ENCODE peak calls at places on chromosomes 11 and 22, in five cellular contexts. F is GM23248, W is fibroblast of lung, H is MM.1S, M is HCT116. P is an unnamed sample. For H3K4me1, the result is how much of the 10 kb centered on the place peaks cover.

GRCh38 chr11:44083433-44083832 is 12.0 kb upstream of the EXT2 start:
- DNase-seq in W (no peak), M (no peak), H (no peak), F (no peak), P (no peak)

GRCh38 chr11:26953770-26954392 is 40.0 kb upstream of the FIBIN start:
- DNase-seq in F (peak), M (no peak), W (peak), H (no peak), P (no peak)

GRCh38 chr22:38034278-38034882 is 22.8 kb upstream of the PICK1 start:
- DNase-seq in H (no peak), W (peak), M (peak), F (peak), P (peak)

GRCh38 chr11:111975076-111975806 is 38.1 kb downstream of the DIXDC1 start:
- DNase-seq in W (no peak), M (no peak), H (no peak), F (peak), P (no peak)

GRCh38 chr22:45290410-45290936 is 5.7 kb downstream of the UPK3A start:
- DNase-seq in M (peak), H (no peak), W (peak), F (peak), P (no peak)

GRCh38 chr11:74443071-74443864 is 24.1 kb downstream of the KCNE3 start:
- DNase-seq in W (no peak), F (no peak), H (no peak), M (peak), P (no peak)

GRCh38 chr11:1730230-1730629 is 20.2 kb downstream of the IFITM10 start:
- DNase-seq in M (no peak), F (no peak), H (no peak), W (no peak), P (no peak)

GRCh38 chr11:9040410-9040809 is 36.6 kb upstream of the NRIP3 start:
- DNase-seq in M (no peak), W (no peak), F (no peak), H (no peak), P (no peak)

GRCh38 chr11:72091292-72091691 is 10.6 kb downstream of the LRRC51 start:
- DNase-seq in H (peak), W (peak), F (peak), M (no peak), P (peak)

GRCh38 chr11:43987384-43988039 is 45.1 kb downstream of the C11orf96 start:
- DNase-seq in H (no peak), W (peak), F (peak), M (no peak), P (no peak)

GRCh38 chr11:22982903-22983302 is 122.6 kb upstream of the CCDC179 start:
- DNase-seq in H (no peak), M (no peak), F (no peak), W (no peak), P (no peak)

GRCh38 chr22:17774206-17774927 is at the start of gene BID:
- DNase-seq in H (peak), M (no peak), F (peak), W (no peak), P (peak)

GRCh38 chr22:19063581-19064353 is 58.4 kb downstream of the DGCR2 start:
- DNase-seq in H (no peak), W (no peak), M (no peak), F (no peak), P (no peak)

GRCh38 chr11:59207988-59208432 is 4.7 kb downstream of the MPEG1 start:
- DNase-seq in H (peak), M (no peak), F (peak), W (peak), P (peak)

GRCh38 chr11:65355776-65356393 is 1.3 kb downstream of the TIGD3 start:
- DNase-seq in F (peak), M (no peak), W (peak), H (no peak), P (no peak)

GRCh38 chr11:20668410-20668809 is 976 bp upstream of the NELL1 start:
- DNase-seq in F (no peak), W (no peak), M (no peak), H (no peak), P (no peak)

GRCh38 chr11:20670932-20671403 is 1.6 kb downstream of the NELL1 start:
- DNase-seq in W (no peak), M (no peak), H (no peak), F (no peak), P (no peak)

GRCh38 chr11:20669833-20670684 is 673 bp downstream of the NELL1 start:
- DNase-seq in W (no peak), F (no peak), M (no peak), H (no peak), P (no peak)

GRCh38 chr11:20671856-20672546 is 2.6 kb downstream of the NELL1 start:
- DNase-seq in F (peak), M (peak), H (no peak), W (no peak), P (no peak)

DNA sequence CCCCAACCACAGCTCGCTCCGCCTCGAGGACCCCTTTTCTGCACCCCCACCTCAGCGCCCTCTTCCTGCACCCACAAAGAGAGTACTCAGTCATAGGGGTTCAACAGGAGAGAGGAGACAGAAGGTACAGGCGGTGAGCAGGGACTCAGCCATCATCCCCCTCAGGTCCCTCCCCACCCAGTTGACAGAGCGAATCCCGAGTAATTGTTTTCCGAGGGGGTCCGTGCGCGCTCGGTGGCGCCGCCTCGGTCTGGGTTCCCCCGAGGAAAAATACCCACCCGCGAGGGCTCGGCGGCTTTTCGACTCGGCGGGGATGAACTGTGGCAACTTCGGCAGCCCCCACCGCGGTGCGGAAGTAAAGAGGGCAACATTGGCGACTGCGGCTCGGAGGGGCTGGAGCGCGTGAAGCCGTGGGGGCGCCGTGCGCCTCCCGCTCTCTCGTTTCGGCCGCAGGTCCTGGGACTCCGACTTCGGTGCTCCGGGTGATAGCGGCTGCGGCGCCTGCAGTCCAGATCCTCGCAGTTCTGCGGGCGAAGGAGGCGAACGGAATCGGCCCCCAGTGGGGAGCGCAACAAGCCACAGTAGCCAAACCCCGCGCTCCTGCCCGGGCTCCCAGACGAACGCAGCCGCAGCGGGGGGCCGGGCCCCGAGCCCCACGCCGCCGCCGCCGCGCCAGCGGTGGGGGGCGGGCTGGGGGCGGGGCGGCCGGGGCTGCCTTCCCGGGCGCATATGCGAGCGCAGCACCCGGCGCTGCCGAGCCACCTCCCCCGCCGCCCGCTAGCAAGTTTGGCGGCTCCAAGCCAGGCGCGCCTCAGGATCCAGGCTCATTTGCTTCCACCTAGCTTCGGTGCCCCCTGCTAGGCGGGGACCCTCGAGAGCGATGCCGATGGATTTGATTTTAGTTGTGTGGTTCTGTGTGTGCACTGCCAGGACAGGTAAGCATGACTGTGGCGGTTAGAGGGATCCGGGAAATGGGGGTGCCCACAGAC is at the start of gene NELL1:
- DNase-seq in W (no peak), M (no peak), F (no peak), H (no peak), P (no peak)
- H3K9ac ChIP-seq in W (no peak), M (no peak), F (no peak), H (no peak), P (no peak)

GRCh38 chr11:62540804-62541671 is 5.6 kb downstream of the AHNAK start:
- DNase-seq in H (no peak), W (no peak), M (no peak), F (peak), P (no peak)
- H3K4me1 ChIP-seq in H (half or more), W (under half), M (half or more), F (half or more), P (under half)

DNA sequence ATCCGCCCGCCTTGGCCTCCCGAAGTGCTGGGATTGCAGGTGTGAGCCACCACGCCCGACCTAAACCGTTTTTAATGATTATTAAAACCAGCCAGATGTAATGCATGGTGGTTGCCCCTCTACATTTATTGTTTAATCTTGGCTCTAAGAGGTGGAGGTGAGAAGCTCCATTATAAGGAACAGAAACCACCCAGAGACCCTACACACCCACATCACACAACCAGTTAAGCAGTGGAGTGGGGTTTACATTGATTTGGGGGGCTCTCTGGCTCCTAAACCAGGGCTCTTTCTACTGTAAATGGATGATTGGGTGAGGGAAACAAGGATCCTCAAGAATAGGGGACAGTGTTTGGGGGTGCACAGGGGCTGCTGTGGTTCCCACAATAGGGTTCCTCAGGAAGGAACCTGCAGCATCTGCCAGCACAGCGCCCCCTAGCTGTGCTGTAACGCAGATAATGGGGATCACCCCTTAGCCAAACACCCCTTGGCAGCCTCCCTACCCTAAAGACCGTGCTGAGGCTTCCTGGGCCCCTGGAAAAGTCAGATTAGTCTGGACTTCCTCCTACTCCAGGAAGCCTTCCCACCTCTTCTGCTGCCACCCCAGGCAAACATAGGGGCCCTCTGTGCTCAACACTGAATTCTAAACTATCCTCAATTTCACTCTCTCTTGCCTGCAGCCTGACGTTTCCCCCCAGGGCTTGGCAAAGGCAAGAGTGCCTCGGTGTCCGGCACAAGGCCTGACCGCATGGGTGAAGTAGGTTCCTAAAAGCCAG is 2.4 kb downstream of the MPST start:
- DNase-seq in H (peak), W (peak), M (peak), F (peak), P (peak)
- H3K27ac ChIP-seq in H (no peak), W (no peak), M (no peak), F (no peak), P (no peak)

GRCh38 chr22:30637701-30638114 is 2.1 kb downstream of the SLC35E4 start:
- DNase-seq in M (no peak), H (no peak), W (no peak), F (peak), P (no peak)

GRCh38 chr22:30636226-30637077 is 871 bp downstream of the SLC35E4 start:
- DNase-seq in F (peak), W (no peak), H (no peak), M (no peak), P (peak)

GRCh38 chr22:30640361-30640760 is 4.8 kb downstream of the SLC35E4 start:
- DNase-seq in M (no peak), F (no peak), H (no peak), W (no peak), P (no peak)

GRCh38 chr22:30635273-30636225 is at the start of gene SLC35E4:
- DNase-seq in M (peak), W (peak), H (peak), F (peak), P (peak)

DNA sequence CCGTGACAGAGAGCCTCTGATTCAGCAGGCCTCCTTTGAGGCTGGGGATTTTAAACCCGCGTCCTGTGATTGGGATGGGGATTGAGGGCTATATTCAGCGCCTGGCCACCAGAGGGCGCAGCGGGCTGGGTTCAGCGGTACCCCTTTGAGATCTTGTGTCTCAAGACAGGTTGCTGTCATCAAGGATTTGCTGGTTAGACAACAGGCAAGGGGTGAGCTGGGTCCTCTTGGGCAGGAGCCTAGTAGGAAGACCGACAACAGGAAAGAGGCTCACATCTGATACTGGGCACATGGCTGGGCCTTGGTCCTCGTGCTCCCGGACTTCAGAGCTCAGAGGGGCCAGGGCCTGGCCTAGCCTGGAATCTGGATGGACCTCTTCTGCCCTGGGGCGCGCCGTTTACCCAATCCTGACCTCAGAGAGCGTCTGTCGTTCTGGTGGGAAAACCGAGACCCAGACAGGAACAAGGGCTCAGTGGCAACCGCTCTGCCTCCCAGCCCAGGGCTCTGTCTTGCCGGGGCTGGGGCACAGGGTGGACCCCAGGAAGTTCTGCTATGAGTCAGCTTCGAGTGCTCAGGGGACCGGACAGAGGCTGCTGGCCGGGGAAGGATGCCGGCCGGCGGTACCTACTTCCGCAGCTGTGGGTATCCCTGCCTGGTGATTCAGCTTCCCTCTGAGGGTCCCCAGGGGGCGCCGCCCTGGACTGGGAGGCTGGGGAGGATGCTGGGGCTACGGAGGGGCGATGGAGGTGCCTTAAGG is 926 bp upstream of the SLC35E4 start:
- DNase-seq in W (peak), M (peak), F (peak), H (peak), P (peak)
- H3K9ac ChIP-seq in W (peak), M (no peak), F (peak), H (no peak), P (peak)

GRCh38 chr11:75562836-75563484 is 907 bp downstream of the SERPINH1 start:
- DNase-seq in W (no peak), M (no peak), F (peak), H (no peak), P (peak)

GRCh38 chr11:75565221-75565814 is 3.3 kb downstream of the SERPINH1 start:
- DNase-seq in M (no peak), F (peak), H (no peak), W (peak), P (no peak)

GRCh38 chr11:75562048-75562835 is at the start of gene SERPINH1:
- DNase-seq in F (peak), M (peak), W (peak), H (no peak), P (peak)

GRCh38 chr11:75563978-75564552 is 2.0 kb downstream of the SERPINH1 start:
- DNase-seq in M (no peak), W (peak), F (peak), H (no peak), P (no peak)

DNA sequence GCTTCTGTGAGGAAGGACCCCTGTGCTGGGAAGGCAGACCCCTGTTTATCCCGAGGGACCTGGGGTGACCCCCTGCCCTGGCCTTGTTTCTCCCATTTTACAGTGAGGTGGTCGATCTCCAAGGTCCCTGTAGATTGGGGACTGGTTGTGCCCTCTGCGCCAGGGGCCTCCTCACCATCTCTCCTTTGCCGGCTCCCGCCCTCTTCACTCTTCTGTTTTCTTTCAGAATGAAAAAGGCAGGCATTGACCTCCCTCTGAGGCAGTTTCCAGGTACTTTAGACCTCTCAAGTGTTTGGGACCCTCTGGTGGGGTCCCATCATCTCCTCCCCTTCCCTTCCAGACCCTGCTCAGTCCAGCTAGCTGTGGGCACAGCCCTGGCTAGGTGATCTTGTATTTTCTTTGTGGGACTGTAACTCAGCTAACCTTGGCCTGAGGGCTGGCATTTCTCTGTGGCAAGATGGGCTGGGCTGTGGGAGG is 1.5 kb downstream of the SERPINH1 start:
- DNase-seq in H (no peak), F (peak), W (no peak), M (no peak), P (no peak)
- H3K4me1 ChIP-seq in H (under half), F (half or more), W (under half), M (under half), P (under half)

GRCh38 chr11:3644817-3645235 is at the start of gene ART1:
- DNase-seq in M (peak), W (no peak), F (peak), H (peak), P (peak)

GRCh38 chr11:3642071-3642951 is 519 bp upstream of the ART5 start:
- DNase-seq in W (peak), F (peak), M (peak), H (no peak), P (peak)

GRCh38 chr11:3641191-3641590 is 601 bp downstream of the ART5 start:
- DNase-seq in W (no peak), H (no peak), F (no peak), M (no peak), P (no peak)

GRCh38 chr11:3639841-3640240 is 2.0 kb downstream of the ART5 start:
- DNase-seq in W (no peak), F (no peak), H (no peak), M (no peak), P (peak)

DNA sequence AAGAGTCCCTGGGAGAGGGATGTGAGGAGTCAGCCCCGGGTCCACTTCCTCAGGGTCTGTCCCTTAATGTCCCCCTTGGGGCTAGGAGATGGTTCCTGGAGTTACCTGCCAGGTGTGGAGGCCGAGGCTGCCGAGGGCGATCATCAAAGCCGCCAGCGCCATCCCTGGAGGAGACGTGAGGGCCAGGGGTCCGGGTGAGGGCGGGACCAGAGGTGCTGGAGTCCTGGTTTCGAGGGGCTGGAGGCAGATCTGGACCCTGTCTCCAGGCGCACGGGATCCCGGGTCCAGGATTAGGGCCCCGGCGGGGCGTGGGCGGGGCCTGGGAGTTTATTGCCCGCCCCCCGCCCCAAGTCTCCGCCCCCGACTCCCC is at the start of gene ART5:
- DNase-seq in H (no peak), M (no peak), W (no peak), F (no peak), P (peak)
- H3K27ac ChIP-seq in H (no peak), M (peak), W (no peak), F (no peak), P (no peak)

DNA sequence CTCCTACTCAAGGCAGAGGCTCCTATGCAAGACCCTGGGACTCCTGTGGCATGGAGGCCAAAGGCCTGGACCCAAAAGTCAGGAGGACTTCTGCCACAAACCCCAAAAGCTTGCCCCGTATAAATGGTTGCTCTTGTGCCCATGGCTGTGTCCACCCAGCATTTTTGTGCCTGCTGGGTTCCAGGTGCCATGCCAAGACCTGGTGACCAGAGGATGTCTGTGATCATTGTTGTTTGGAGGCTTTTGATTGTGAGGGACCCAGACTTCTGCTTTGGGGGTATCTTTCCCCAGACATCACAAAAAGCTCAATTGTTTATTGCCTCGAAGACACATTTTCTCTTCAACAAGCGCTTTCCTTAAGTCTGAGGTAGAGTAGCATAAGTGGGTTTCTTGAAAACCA is 35.1 kb downstream of the C22orf31 start:
- DNase-seq in F (no peak), W (no peak), H (no peak), M (no peak), P (no peak)
- H3K9ac ChIP-seq in F (no peak), W (no peak), H (no peak), M (no peak), P (no peak)

P was measured in Karpas-422.